ENCODE peak calls at places on chromosome 11, in eight cellular contexts. One of them, this sample, is unnamed.

GRCh38 chr11:43316451-43316850 is 4.7 kb downstream of the API5 start:
- DNase-seq in skeletal muscle cell: no peak
- DNase-seq in AG10803: peak; percentile 11
- DNase-seq in caudate nucleus: no peak
- DNase-seq in memory B cell: no peak
- DNase-seq in central memory CD4-positive, alpha-beta T cell: no peak
- DNase-seq in nephron progenitor cell: no peak
- DNase-seq in NCI-H345: no peak
- DNase-seq in this sample: peak; percentile 23

GRCh38 chr11:85845052-85845631 is 10.0 kb upstream of the CCDC83 start:
- DNase-seq in central memory CD4-positive, alpha-beta T cell: no peak
- DNase-seq in caudate nucleus: no peak
- DNase-seq in AG10803: peak; percentile 23
- DNase-seq in skeletal muscle cell: no peak
- DNase-seq in memory B cell: no peak
- DNase-seq in NCI-H345: no peak
- DNase-seq in nephron progenitor cell: no peak
- DNase-seq in this sample: peak; percentile 70

GRCh38 chr11:134661660-134662059 is 249.6 kb upstream of the B3GAT1 start:
- DNase-seq in NCI-H345: no peak
- DNase-seq in caudate nucleus: no peak
- DNase-seq in skeletal muscle cell: no peak
- DNase-seq in memory B cell: no peak
- DNase-seq in nephron progenitor cell: no peak
- DNase-seq in central memory CD4-positive, alpha-beta T cell: no peak
- DNase-seq in AG10803: no peak
- DNase-seq in this sample: no peak

GRCh38 chr11:125404811-125405481 is 91.1 kb downstream of the FEZ1 start:
- DNase-seq in memory B cell: peak; percentile 67
- DNase-seq in skeletal muscle cell: no peak
- DNase-seq in AG10803: peak; percentile 31
- DNase-seq in nephron progenitor cell: peak; percentile 90
- DNase-seq in caudate nucleus: peak; percentile 51
- DNase-seq in NCI-H345: peak; percentile 50
- DNase-seq in central memory CD4-positive, alpha-beta T cell: peak; percentile 28
- DNase-seq in this sample: peak; percentile 67

GRCh38 chr11:64959498-64959897 is 12.4 kb downstream of the MAJIN start:
- DNase-seq in central memory CD4-positive, alpha-beta T cell: no peak
- DNase-seq in skeletal muscle cell: no peak
- DNase-seq in NCI-H345: no peak
- DNase-seq in AG10803: no peak
- DNase-seq in caudate nucleus: no peak
- DNase-seq in memory B cell: no peak
- DNase-seq in nephron progenitor cell: no peak
- DNase-seq in this sample: peak; percentile 53

GRCh38 chr11:44987506-44987905 is 36.8 kb upstream of the TP53I11 start:
- DNase-seq in caudate nucleus: no peak
- DNase-seq in nephron progenitor cell: no peak
- DNase-seq in NCI-H345: no peak
- DNase-seq in central memory CD4-positive, alpha-beta T cell: no peak
- DNase-seq in memory B cell: no peak
- DNase-seq in AG10803: no peak
- DNase-seq in skeletal muscle cell: no peak
- DNase-seq in this sample: no peak

GRCh38 chr11:3340025-3340424 is 38.9 kb downstream of the ZNF195 start:
- DNase-seq in NCI-H345: no peak
- DNase-seq in central memory CD4-positive, alpha-beta T cell: no peak
- DNase-seq in nephron progenitor cell: no peak
- DNase-seq in memory B cell: no peak
- DNase-seq in AG10803: peak; percentile 83
- DNase-seq in skeletal muscle cell: peak; percentile 26
- DNase-seq in caudate nucleus: no peak
- DNase-seq in this sample: peak; percentile 90

GRCh38 chr11:67268036-67268683 is 1.9 kb downstream of the GRK2 start:
- DNase-seq in caudate nucleus: no peak
- DNase-seq in nephron progenitor cell: no peak
- DNase-seq in central memory CD4-positive, alpha-beta T cell: peak; percentile 58
- DNase-seq in NCI-H345: no peak
- DNase-seq in skeletal muscle cell: no peak
- DNase-seq in memory B cell: peak; percentile 54
- DNase-seq in AG10803: no peak
- DNase-seq in this sample: no peak

GRCh38 chr11:30225642-30226041 is 5.2 kb upstream of the FSHB start:
- DNase-seq in AG10803: no peak
- DNase-seq in NCI-H345: no peak
- DNase-seq in nephron progenitor cell: peak; percentile 4
- DNase-seq in memory B cell: no peak
- DNase-seq in caudate nucleus: no peak
- DNase-seq in central memory CD4-positive, alpha-beta T cell: no peak
- DNase-seq in skeletal muscle cell: no peak
- DNase-seq in this sample: no peak

GRCh38 chr11:70247042-70247709 is 23.3 kb upstream of the PPFIA1 start:
- DNase-seq in skeletal muscle cell: no peak
- DNase-seq in nephron progenitor cell: no peak
- DNase-seq in NCI-H345: no peak
- DNase-seq in central memory CD4-positive, alpha-beta T cell: no peak
- DNase-seq in caudate nucleus: no peak
- DNase-seq in memory B cell: no peak
- DNase-seq in AG10803: no peak
- DNase-seq in this sample: no peak

GRCh38 chr11:69494851-69495250 is 13.4 kb downstream of the LINC01488 start:
- DNase-seq in NCI-H345: no peak
- DNase-seq in memory B cell: no peak
- DNase-seq in nephron progenitor cell: no peak
- DNase-seq in caudate nucleus: no peak
- DNase-seq in skeletal muscle cell: no peak
- DNase-seq in AG10803: no peak
- DNase-seq in central memory CD4-positive, alpha-beta T cell: no peak
- DNase-seq in this sample: no peak

GRCh38 chr11:126725521-126725920 is 275.0 kb downstream of the KIRREL3 start:
- DNase-seq in nephron progenitor cell: no peak
- DNase-seq in skeletal muscle cell: no peak
- DNase-seq in memory B cell: no peak
- DNase-seq in caudate nucleus: no peak
- DNase-seq in NCI-H345: no peak
- DNase-seq in AG10803: no peak
- DNase-seq in central memory CD4-positive, alpha-beta T cell: no peak
- DNase-seq in this sample: no peak

GRCh38 chr11:61871158-61871597 is 20.2 kb downstream of the FADS3 start:
- DNase-seq in AG10803: peak; percentile 78
- DNase-seq in NCI-H345: peak; percentile 85
- DNase-seq in memory B cell: peak; percentile 77
- DNase-seq in caudate nucleus: peak; percentile 65
- DNase-seq in skeletal muscle cell: peak; percentile 46
- DNase-seq in central memory CD4-positive, alpha-beta T cell: peak; percentile 45
- DNase-seq in nephron progenitor cell: peak; percentile 89
- DNase-seq in this sample: peak; percentile 93

GRCh38 chr11:75463106-75463774 is 30.2 kb upstream of the KLHL35 start:
- DNase-seq in nephron progenitor cell: no peak
- DNase-seq in caudate nucleus: no peak
- DNase-seq in NCI-H345: no peak
- DNase-seq in memory B cell: no peak
- DNase-seq in skeletal muscle cell: no peak
- DNase-seq in central memory CD4-positive, alpha-beta T cell: no peak
- DNase-seq in AG10803: no peak
- DNase-seq in this sample: no peak

GRCh38 chr11:100640071-100640470 is 47.0 kb upstream of the ARHGAP42 start:
- DNase-seq in AG10803: no peak
- DNase-seq in central memory CD4-positive, alpha-beta T cell: no peak
- DNase-seq in NCI-H345: no peak
- DNase-seq in caudate nucleus: no peak
- DNase-seq in nephron progenitor cell: no peak
- DNase-seq in memory B cell: no peak
- DNase-seq in skeletal muscle cell: no peak
- DNase-seq in this sample: no peak

GRCh38 chr11:18752502-18752901 is 26.5 kb upstream of the IGSF22 start:
- DNase-seq in AG10803: no peak
- DNase-seq in caudate nucleus: no peak
- DNase-seq in NCI-H345: no peak
- DNase-seq in nephron progenitor cell: no peak
- DNase-seq in skeletal muscle cell: no peak
- DNase-seq in memory B cell: no peak
- DNase-seq in central memory CD4-positive, alpha-beta T cell: no peak
- DNase-seq in this sample: no peak

GRCh38 chr11:134719397-134719796 is 307.4 kb upstream of the B3GAT1 start:
- DNase-seq in central memory CD4-positive, alpha-beta T cell: no peak
- DNase-seq in nephron progenitor cell: no peak
- DNase-seq in NCI-H345: no peak
- DNase-seq in caudate nucleus: no peak
- DNase-seq in AG10803: no peak
- DNase-seq in memory B cell: no peak
- DNase-seq in skeletal muscle cell: no peak
- DNase-seq in this sample: no peak

GRCh38 chr11:72773291-72773690 is 20.6 kb downstream of the STARD10 start:
- DNase-seq in NCI-H345: no peak
- DNase-seq in central memory CD4-positive, alpha-beta T cell: no peak
- DNase-seq in skeletal muscle cell: peak; percentile 81
- DNase-seq in memory B cell: no peak
- DNase-seq in AG10803: peak; percentile 86
- DNase-seq in caudate nucleus: no peak
- DNase-seq in nephron progenitor cell: no peak
- DNase-seq in this sample: peak; percentile 96